ENCODE peak calls at places on chromosomes 4 and X, in six cellular contexts. L is mammary epithelial cell, B is GM23248, J is Panc1, P is tibial artery, A is adrenal gland. C is an unnamed sample.

GRCh38 chr4:140078366-140078765 is 75.6 kb downstream of the MAML3 start:
- DNase-seq in B (peak; percentile 28), L (no peak), J (no peak), A (peak; percentile 68), P (no peak), C (no peak)

GRCh38 chr4:114180481-114180880 is 201.0 kb upstream of the ARSJ start:
- DNase-seq in L (no peak), J (peak; percentile 30), B (peak; percentile 83), A (peak; percentile 59), P (no peak), C (no peak)

GRCh38 chrX:15150578-15150977 is 119.3 kb downstream of the ASB9 start:
- DNase-seq in P (no peak), L (no peak), J (no peak), B (no peak), A (no peak), C (no peak)

GRCh38 chr4:176927664-176928063 is 134.9 kb upstream of the VEGFC start:
- DNase-seq in A (no peak), L (peak; percentile 66), J (no peak), B (peak; percentile 85), P (no peak), C (no peak)

GRCh38 chr4:108926058-108926457 is 163.2 kb upstream of the ETNPPL start:
- DNase-seq in L (no peak), P (no peak), J (no peak), B (peak; percentile 58), A (no peak), C (no peak)

GRCh38 chrX:86806786-86807185 is 658.5 kb downstream of the DACH2 start:
- DNase-seq in L (peak; percentile 2), J (peak; percentile 15), A (no peak), B (peak; percentile 0), P (no peak), C (no peak)

GRCh38 chr4:113636438-113636818 is 125.1 kb downstream of the CAMK2D start:
- DNase-seq in L (no peak), A (no peak), P (no peak), J (no peak), B (no peak), C (no peak)

GRCh38 chr4:187070158-187070557 is 346.5 kb upstream of the FAT1 start:
- DNase-seq in B (no peak), J (no peak), P (no peak), L (peak; percentile 25), A (no peak), C (no peak)

GRCh38 chr4:107999932-108000539 is 10.3 kb downstream of the HADH start:
- DNase-seq in L (no peak), J (no peak), B (no peak), A (no peak), P (no peak), C (no peak)

GRCh38 chrX:119496521-119496829 is 28.2 kb downstream of the SLC25A5 start:
- DNase-seq in P (no peak), A (no peak), L (no peak), J (no peak), B (no peak), C (no peak)

GRCh38 chr4:128275351-128275750 is 12.3 kb downstream of the PGRMC2 start:
- DNase-seq in J (no peak), L (no peak), P (no peak), B (peak; percentile 58), A (no peak), C (no peak)

GRCh38 chr4:11805837-11806236 is 377.1 kb upstream of the HS3ST1 start:
- DNase-seq in P (no peak), B (peak; percentile 2), J (peak; percentile 1), A (no peak), L (peak; percentile 28), C (no peak)

GRCh38 chr4:184895012-184895795 is 69.4 kb upstream of the ACSL1 start:
- DNase-seq in B (no peak), P (no peak), J (no peak), L (no peak), A (no peak), C (no peak)

GRCh38 chr4:3660086-3660927 is 105.9 kb upstream of the ADRA2C start:
- DNase-seq in J (no peak), A (no peak), P (no peak), B (no peak), L (no peak), C (peak; percentile 42)

GRCh38 chr4:3768842-3769641 is 2.9 kb downstream of the ADRA2C start:
- DNase-seq in P (no peak), B (no peak), J (no peak), A (no peak), L (no peak), C (no peak)

GRCh38 chr4:26000274-26000950 is 86.4 kb downstream of the SMIM20 start:
- DNase-seq in J (no peak), L (no peak), B (peak; percentile 23), P (no peak), A (no peak), C (no peak)

GRCh38 chrX:107683931-107684330 is 55.6 kb downstream of the PRPS1 start:
- DNase-seq in L (no peak), A (no peak), B (no peak), J (no peak), P (no peak), C (no peak)

GRCh38 chr4:150987204-150987603 is 27.9 kb downstream of the LRBA start:
- DNase-seq in J (no peak), B (no peak), P (no peak), A (no peak), L (no peak), C (no peak)

GRCh38 chr4:124435276-124435675 is 277.3 kb downstream of the ANKRD50 start:
- DNase-seq in L (no peak), J (no peak), B (no peak), P (no peak), A (no peak), C (no peak)

GRCh38 chrX:125202486-125203378 is 116.9 kb upstream of the TEX13C start:
- DNase-seq in J (no peak), L (no peak), P (no peak), A (no peak), B (no peak), C (no peak)

GRCh38 chrX:23656684-23657083 is 10.6 kb upstream of the PRDX4 start:
- DNase-seq in L (no peak), B (peak; percentile 36), P (no peak), J (no peak), A (peak; percentile 33), C (no peak)

GRCh38 chr4:179095585-179096228 is 1653.5 kb upstream of the AGA start:
- DNase-seq in B (peak; percentile 1), P (no peak), J (no peak), L (no peak), A (no peak), C (no peak)

GRCh38 chr4:41533685-41534084 is 4.3 kb upstream of the LIMCH1 start:
- DNase-seq in L (no peak), P (no peak), A (no peak), J (no peak), B (no peak), C (no peak)

GRCh38 chr4:147789596-147789995 is 57.7 kb downstream of the ARHGAP10 start:
- DNase-seq in P (no peak), J (no peak), B (peak; percentile 10), A (no peak), L (no peak), C (no peak)

GRCh38 chr4:95377511-95377910 is 171.3 kb downstream of the UNC5C start:
- DNase-seq in B (no peak), A (no peak), L (no peak), J (no peak), P (no peak), C (no peak)

GRCh38 chr4:177229331-177229730 is 80.3 kb upstream of the NEIL3 start:
- DNase-seq in P (no peak), L (no peak), A (no peak), J (no peak), B (peak; percentile 32), C (no peak)

GRCh38 chr4:53480909-53481308 is 103.5 kb downstream of the FIP1L1 start:
- DNase-seq in B (peak; percentile 49), J (no peak), P (no peak), A (no peak), L (no peak), C (no peak)

GRCh38 chr4:181685461-181685860 is 557.7 kb upstream of the TENM3 start:
- DNase-seq in J (no peak), B (peak; percentile 53), L (peak; percentile 19), P (no peak), A (no peak), C (no peak)

GRCh38 chr4:68498413-68499007 is 51.2 kb downstream of the TMPRSS11E start:
- DNase-seq in L (peak; percentile 41), B (peak; percentile 72), J (peak; percentile 53), P (no peak), A (peak; percentile 50), C (no peak)

GRCh38 chr4:7007944-7008343 is 35.2 kb upstream of the TADA2B start:
- DNase-seq in A (no peak), J (no peak), L (peak; percentile 16), P (no peak), B (no peak), C (no peak)

GRCh38 chr4:26822546-26822945 is 38.1 kb upstream of the STIM2 start:
- DNase-seq in L (no peak), B (no peak), A (no peak), P (no peak), J (no peak), C (no peak)

GRCh38 chr4:173318648-173319211 is 15.4 kb downstream of the HMGB2 start:
- DNase-seq in P (no peak), A (no peak), L (peak; percentile 56), J (no peak), B (peak; percentile 85), C (no peak)

GRCh38 chr4:183658362-183659028 is 490 bp downstream of the RWDD4 start:
- DNase-seq in J (no peak), P (peak; percentile 68), B (peak; percentile 59), L (peak; percentile 28), A (no peak), C (no peak)

GRCh38 chr4:158159718-158160094 is 13.1 kb downstream of the GASK1B start:
- DNase-seq in L (no peak), P (no peak), J (no peak), B (no peak), A (no peak), C (no peak)
- H3K4me3 ChIP-seq in L (no peak overlapping the region), P (no peak overlapping the region), J (no peak overlapping the region), B (no peak overlapping the region), A (peak overlapping the region; percentile 10), C (no peak overlapping the region)

GRCh38 chr4:145909331-145909730 is 29.3 kb downstream of the ZNF827 start:
- DNase-seq in A (no peak), J (no peak), P (no peak), L (peak; percentile 39), B (peak; percentile 67), C (peak; percentile 35)
- H3K27me3 ChIP-seq in A (no peaks in the 10 kb centered on the region), J (no peaks in the 10 kb centered on the region), P (no peaks in the 10 kb centered on the region), L (no peaks in the 10 kb centered on the region), B (no peaks in the 10 kb centered on the region), C (no peaks in the 10 kb centered on the region)

GRCh38 chr4:36244257-36245084 is at the start of gene ARAP2:
- DNase-seq in P (peak; percentile 63), A (peak; percentile 14), J (no peak), B (peak; percentile 21), L (peak; percentile 77), C (peak; percentile 51)
- H3K4me3 ChIP-seq in P (peak within 1 kb of the TSS; percentile 61), A (peak within 1 kb of the TSS; percentile 74), J (peak within 1 kb of the TSS; percentile 62), B (peak within 1 kb of the TSS; percentile 51), L (peak within 1 kb of the TSS; percentile 86), C (peak within 1 kb of the TSS; percentile 90)

GRCh38 chrX:19064175-19064574 is 58.1 kb downstream of the ADGRG2 start:
- DNase-seq in P (no peak), L (no peak), J (no peak), B (no peak), A (no peak), C (no peak)

GRCh38 chrX:19063030-19063429 is 59.2 kb downstream of the ADGRG2 start:
- DNase-seq in B (peak; percentile 60), P (no peak), A (no peak), L (no peak), J (no peak), C (no peak)

GRCh38 chrX:19059063-19059462 is 63.2 kb downstream of the ADGRG2 start:
- DNase-seq in L (no peak), J (no peak), B (no peak), A (no peak), P (no peak), C (no peak)
- H3K27me3 ChIP-seq in L (no peaks in the 10 kb centered on the region), J (no peaks in the 10 kb centered on the region), B (no peaks in the 10 kb centered on the region), A (no peaks in the 10 kb centered on the region), P (no peaks in the 10 kb centered on the region), C (peaks cover 44% of the 10 kb centered on the region)

C was measured in dorsolateral prefrontal cortex.